ENCODE peak calls at places on chromosome 1, in four cellular contexts. C, E, M and U are unnamed samples.

GRCh38 chr1:22484741-22485140 is 33.1 kb downstream of the ZBTB40 start:
- DNase-seq in C (no peak), E (no peak), M (no peak), U (no peak)

GRCh38 chr1:244114895-244115294 is 63.8 kb downstream of the ZBTB18 start:
- DNase-seq in C (no peak), E (no peak), M (no peak), U (no peak)

GRCh38 chr1:46410156-46411009 is 16.3 kb downstream of the FAAH start:
- DNase-seq in C (no peak), E (no peak), M (no peak), U (no peak)

GRCh38 chr1:212981571-212982328 is 31.4 kb downstream of the VASH2 start:
- DNase-seq in C (peak), E (no peak), M (no peak), U (no peak)

GRCh38 chr1:198147216-198147615 is 9.6 kb upstream of the NEK7 start:
- DNase-seq in C (no peak), E (no peak), M (no peak), U (no peak)

GRCh38 chr1:159931101-159931816 is 6.0 kb upstream of the TAGLN2 start:
- DNase-seq in C (no peak), E (no peak), M (no peak), U (no peak)

GRCh38 chr1:93749894-93750301 is 68.3 kb upstream of the BCAR3 start:
- DNase-seq in C (no peak), E (no peak), M (no peak), U (peak)

GRCh38 chr1:181185461-181185860 is 97.0 kb downstream of the IER5 start:
- DNase-seq in C (no peak), E (no peak), M (no peak), U (no peak)

GRCh38 chr1:208078752-208079151 is 165.4 kb downstream of the PLXNA2 start:
- DNase-seq in C (no peak), E (no peak), M (no peak), U (no peak)

GRCh38 chr1:44008259-44008658 is 16.9 kb downstream of the CCDC24 start:
- DNase-seq in C (no peak), E (no peak), M (no peak), U (no peak)

GRCh38 chr1:182707116-182707515 is 22.7 kb upstream of the RGS8 start:
- DNase-seq in C (no peak), E (no peak), M (no peak), U (no peak)

GRCh38 chr1:232571523-232571922 is 58.4 kb downstream of the SIPA1L2 start:
- DNase-seq in C (no peak), E (no peak), M (no peak), U (no peak)
- TF ChIP-seq REST in C (no peak), E (no peak), M (no peak), U (no peak)

GRCh38 chr1:39113109-39113743 is 87.1 kb downstream of the NDUFS5 start:
- DNase-seq in C (no peak), E (no peak), M (no peak), U (no peak)

GRCh38 chr1:39116116-39116607 is 88.3 kb upstream of the MACF1 start:
- DNase-seq in C (no peak), E (no peak), M (no peak), U (no peak)

GRCh38 chr1:39115271-39116110 is 89.0 kb upstream of the MACF1 start:
- DNase-seq in C (no peak), E (peak), M (no peak), U (no peak)

GRCh38 chr1:39117985-39118384 is 86.5 kb upstream of the MACF1 start:
- DNase-seq in C (no peak), E (no peak), M (no peak), U (no peak)

DNA sequence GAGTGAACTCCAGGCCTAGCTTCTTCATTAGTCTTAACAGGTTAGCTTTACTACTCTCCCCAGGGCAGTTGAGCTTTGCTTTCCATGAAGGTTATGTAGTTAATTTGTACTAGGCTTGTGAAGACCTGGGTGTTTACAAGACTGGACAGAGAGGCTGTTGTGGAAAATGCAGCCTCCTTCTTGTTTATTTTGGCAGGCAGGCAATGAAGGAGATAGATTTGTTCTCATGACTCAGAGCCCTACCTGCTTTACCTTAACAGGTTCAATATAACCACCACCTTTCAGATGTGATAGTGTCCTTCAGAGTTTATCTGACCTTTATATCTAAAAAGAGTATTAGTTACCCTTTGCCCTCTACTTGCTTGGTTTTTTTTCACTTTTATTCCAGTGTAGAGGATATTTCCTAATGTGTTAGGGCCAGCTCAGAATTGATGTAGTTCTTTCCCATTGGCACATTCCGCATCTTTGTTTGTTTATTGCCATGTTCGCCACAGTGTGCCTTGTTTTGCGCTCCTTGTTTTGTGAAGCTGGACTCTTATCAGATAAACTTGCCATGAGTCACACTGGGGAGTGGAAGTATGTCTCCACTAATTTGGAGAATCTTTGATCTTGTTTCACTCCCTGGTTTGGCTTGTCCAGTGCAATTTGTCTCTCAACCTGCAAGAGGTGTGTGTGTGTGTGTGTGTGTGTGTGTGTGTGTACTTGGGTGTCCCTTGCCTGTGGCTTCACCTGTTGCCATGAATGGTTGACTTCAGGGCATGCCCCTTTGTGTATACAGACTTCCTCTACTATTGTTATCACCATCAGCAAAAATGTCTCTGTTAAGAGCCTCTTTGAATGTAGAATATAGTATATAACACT is 87.4 kb upstream of the MACF1 start:
- DNase-seq in C (no peak), E (peak), M (peak), U (no peak)
- TF ChIP-seq CREB1 in C (no peak), E (no peak), M (peak), U (no peak)

DNA sequence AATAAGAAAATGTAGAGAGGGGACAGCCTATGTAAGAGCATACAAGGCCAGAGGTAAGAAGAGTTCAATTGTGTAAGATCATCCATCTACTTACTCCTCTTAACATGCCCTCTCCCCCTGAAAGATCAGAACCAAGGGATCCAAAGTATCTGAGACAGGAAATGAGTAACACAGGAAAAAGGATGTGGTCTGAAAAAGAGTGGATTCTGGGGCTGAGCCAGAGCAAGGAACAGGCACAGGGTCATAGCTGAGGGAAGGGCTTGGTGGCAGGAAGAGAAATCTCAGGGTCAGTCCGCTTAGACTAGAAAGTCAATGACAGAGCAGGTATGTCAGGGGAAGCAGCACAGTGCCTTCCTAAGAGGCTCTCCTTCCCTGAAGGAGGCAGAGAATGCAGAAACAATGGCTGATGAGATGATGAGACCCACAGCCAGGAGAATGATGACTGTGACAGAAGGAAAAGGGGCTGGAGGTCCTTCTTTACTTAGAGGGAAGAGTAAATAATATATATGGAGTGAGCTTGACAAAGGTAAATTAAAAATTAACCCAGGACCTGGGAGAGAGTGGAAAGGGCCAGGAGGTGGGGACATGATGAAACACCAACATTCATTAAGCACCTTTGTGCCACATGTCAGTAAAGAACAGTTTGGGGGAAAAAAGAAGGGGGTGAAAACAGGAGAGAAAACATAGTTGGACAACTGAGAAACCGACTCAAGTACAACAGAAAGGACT is 26.2 kb upstream of the A3GALT2 start:
- DNase-seq in C (no peak), E (no peak), M (peak), U (no peak)
- TF ChIP-seq REST in C (no peak), E (no peak), M (no peak), U (no peak)

GRCh38 chr1:227913969-227914791 is 33.6 kb downstream of the WNT9A start:
- DNase-seq in C (no peak), E (no peak), M (no peak), U (peak)
- TF ChIP-seq CREB1 in C (no peak), E (no peak), M (no peak), U (no peak)

GRCh38 chr1:223244366-223245103 is 101.5 kb upstream of the TLR5 start:
- DNase-seq in C (peak), E (peak), M (no peak), U (no peak)
- TF ChIP-seq REST in C (no peak), E (no peak), M (no peak), U (no peak)

DNA sequence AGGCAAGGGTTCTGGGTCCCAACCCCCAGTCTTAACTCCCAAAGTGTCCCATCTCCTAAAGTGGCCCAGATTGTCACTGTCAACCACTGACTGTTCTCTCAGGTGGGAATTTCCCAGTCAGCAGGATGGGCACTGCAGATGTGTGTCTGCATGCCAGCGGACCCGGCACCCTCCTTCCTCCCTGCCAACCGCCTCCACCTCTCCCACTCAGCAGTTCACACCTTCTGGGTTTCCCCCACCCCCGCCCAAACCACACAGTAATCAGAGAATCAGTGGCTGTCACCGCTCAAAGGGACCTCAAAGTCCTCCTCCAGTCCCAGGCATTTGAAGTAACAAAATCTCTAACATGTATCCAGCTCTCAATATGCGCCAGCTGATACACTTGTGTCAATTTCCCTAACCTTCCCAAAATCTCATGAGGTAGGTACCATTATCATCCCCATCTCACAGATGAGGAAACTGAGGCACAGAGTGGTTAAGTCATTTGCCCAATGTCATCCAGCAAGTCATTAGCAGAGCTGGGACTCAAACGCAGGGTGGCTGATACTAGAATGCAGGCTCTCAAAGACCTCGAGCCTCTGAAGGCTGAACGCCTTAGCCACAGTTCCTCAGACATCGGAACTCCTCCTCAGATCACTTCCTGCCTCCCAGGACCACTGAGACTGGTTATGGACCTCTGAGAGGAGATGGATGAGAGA is 4.8 kb downstream of the RUNX3 start:
- DNase-seq in C (peak), E (no peak), M (no peak), U (no peak)
- TF ChIP-seq CREB1 in C (no peak), E (no peak), M (no peak), U (no peak)

GRCh38 chr1:52726265-52727113 is at the start of gene ZYG11B:
- DNase-seq in C (peak), E (peak), M (peak), U (peak)
- TF ChIP-seq REST in C (no peak), E (peak), M (no peak), U (no peak)